ENCODE peak calls at places on chromosome 18, in ten cellular contexts. C is natural killer cell, F is GM13976, X is esophagus squamous epithelium, I is RWPE1, K is WTC11, M is GM20000, T is spleen, A is uterus, V is foreskin fibroblast. H is an unnamed sample.

GRCh38 chr18:35322486-35323258 is 21.5 kb downstream of the ZNF24 start:
- DNase-seq in C (no peak), F (no peak), X (no peak), I (no peak), K (no peak), M (no peak), T (no peak), A (no peak), V (peak), H (no peak)

GRCh38 chr18:47953471-47953931 is 23.0 kb upstream of the SMAD2 start:
- DNase-seq in C (peak), F (peak), X (peak), I (peak), K (no peak), M (no peak), T (no peak), A (no peak), V (peak), H (no peak)

GRCh38 chr18:24031916-24032315 is 17.4 kb downstream of the TTC39C start:
- DNase-seq in C (no peak), F (no peak), X (no peak), I (no peak), K (no peak), M (no peak), T (no peak), A (no peak), V (no peak), H (no peak)

GRCh38 chr18:3526421-3527354 is 76.7 kb downstream of the TGIF1 start:
- DNase-seq in C (no peak), F (peak), X (no peak), I (no peak), K (no peak), M (peak), T (no peak), A (no peak), V (peak), H (no peak)

GRCh38 chr18:34933880-34934689 is 107.1 kb upstream of the MAPRE2 start:
- DNase-seq in C (no peak), F (no peak), X (no peak), I (peak), K (no peak), M (no peak), T (no peak), A (no peak), V (peak), H (no peak)

GRCh38 chr18:54278615-54279014 is 9.3 kb downstream of the POLI start:
- DNase-seq in C (no peak), F (no peak), X (no peak), I (no peak), K (no peak), M (no peak), T (no peak), A (no peak), V (no peak), H (no peak)

GRCh38 chr18:49591775-49592174 is 29.9 kb downstream of the LIPG start:
- DNase-seq in C (no peak), F (no peak), X (no peak), I (no peak), K (no peak), M (no peak), T (no peak), A (no peak), V (no peak), H (no peak)

GRCh38 chr18:61833387-61833786 is 59.4 kb downstream of the RNF152 start:
- DNase-seq in C (no peak), F (no peak), X (no peak), I (no peak), K (no peak), M (no peak), T (no peak), A (no peak), V (peak), H (no peak)

GRCh38 chr18:30280861-30281470 is 761.6 kb downstream of the DSC3 start:
- DNase-seq in C (no peak), F (no peak), X (no peak), I (peak), K (no peak), M (no peak), T (no peak), A (no peak), V (peak), H (no peak)

GRCh38 chr18:29184654-29185053 is 1007.7 kb upstream of the CDH2 start:
- DNase-seq in C (no peak), F (no peak), X (no peak), I (no peak), K (no peak), M (no peak), T (no peak), A (no peak), V (peak), H (no peak)

GRCh38 chr18:61157451-61157850 is 175.8 kb upstream of the CDH20 start:
- DNase-seq in C (no peak), F (no peak), X (no peak), I (no peak), K (no peak), M (no peak), T (no peak), A (no peak), V (no peak), H (no peak)

GRCh38 chr18:79916546-79917350 is 34.7 kb downstream of the SLC66A2 start:
- DNase-seq in C (no peak), F (no peak), X (no peak), I (no peak), K (no peak), M (peak), T (peak), A (peak), V (no peak), H (no peak)

GRCh38 chr18:69894467-69894866 is 53.2 kb downstream of the CD226 start:
- DNase-seq in C (no peak), F (no peak), X (no peak), I (no peak), K (no peak), M (no peak), T (no peak), A (no peak), V (no peak), H (no peak)

GRCh38 chr18:7980136-7980535 is 413.0 kb downstream of the PTPRM start:
- DNase-seq in C (no peak), F (no peak), X (no peak), I (no peak), K (peak), M (no peak), T (no peak), A (no peak), V (no peak), H (no peak)
- TF ChIP-seq CTCF in C (no peak), F (no peak), X (no peak), I (no peak), K (peak), M (no peak), T (no peak), A (no peak), V (no peak), H (peak)

GRCh38 chr18:11052800-11053199 is 96.6 kb downstream of the PIEZO2 start:
- DNase-seq in C (no peak), F (no peak), X (no peak), I (no peak), K (no peak), M (no peak), T (no peak), A (no peak), V (no peak), H (no peak)

GRCh38 chr18:11051462-11051861 is 97.9 kb downstream of the PIEZO2 start:
- DNase-seq in C (no peak), F (no peak), X (no peak), I (no peak), K (no peak), M (no peak), T (no peak), A (no peak), V (no peak), H (no peak)

GRCh38 chr18:11055721-11056120 is 93.6 kb downstream of the PIEZO2 start:
- DNase-seq in C (no peak), F (no peak), X (no peak), I (no peak), K (no peak), M (no peak), T (no peak), A (no peak), V (no peak), H (no peak)

GRCh38 chr18:11050966-11051365 is 98.4 kb downstream of the PIEZO2 start:
- DNase-seq in C (no peak), F (no peak), X (no peak), I (no peak), K (no peak), M (no peak), T (no peak), A (no peak), V (no peak), H (no peak)

DNA sequence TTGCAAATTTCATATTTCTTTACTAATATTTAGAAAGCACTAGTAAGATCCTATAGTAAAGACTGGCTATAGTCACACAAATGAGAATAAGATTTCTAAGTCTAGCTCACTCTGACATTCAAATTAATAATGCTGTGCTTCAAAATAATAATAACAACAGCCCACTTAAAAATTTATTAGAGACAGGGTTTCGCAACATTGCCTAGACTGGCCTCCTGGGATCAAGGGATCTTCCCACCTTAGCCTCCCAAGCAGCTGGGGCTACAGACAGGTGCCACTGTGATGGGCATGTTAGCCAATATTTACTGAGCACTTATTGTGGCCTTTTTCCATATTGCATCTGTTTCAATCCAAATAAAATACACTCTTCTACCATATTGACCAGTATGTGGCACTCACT is 96.1 kb downstream of the PIEZO2 start:
- DNase-seq in C (no peak), F (no peak), X (no peak), I (no peak), K (no peak), M (no peak), T (no peak), A (no peak), V (no peak), H (no peak)
- TF ChIP-seq CTCF in C (no peak), F (no peak), X (no peak), I (no peak), K (no peak), M (no peak), T (no peak), A (no peak), V (no peak), H (no peak)

GRCh38 chr18:21933931-21934765 is 193.6 kb downstream of the MIB1 start:
- DNase-seq in C (no peak), F (no peak), X (no peak), I (no peak), K (peak), M (no peak), T (no peak), A (no peak), V (no peak), H (no peak)

GRCh38 chr18:21934766-21935015 is 194.1 kb downstream of the MIB1 start:
- DNase-seq in C (no peak), F (no peak), X (no peak), I (no peak), K (no peak), M (no peak), T (no peak), A (no peak), V (no peak), H (no peak)

GRCh38 chr18:21930177-21930576 is 189.6 kb downstream of the MIB1 start:
- DNase-seq in C (no peak), F (no peak), X (no peak), I (no peak), K (no peak), M (no peak), T (no peak), A (no peak), V (no peak), H (no peak)

GRCh38 chr18:21928925-21929324 is 188.3 kb downstream of the MIB1 start:
- DNase-seq in C (no peak), F (no peak), X (no peak), I (no peak), K (no peak), M (no peak), T (no peak), A (no peak), V (no peak), H (no peak)
- TF ChIP-seq CTCF in C (no peak), F (no peak), X (no peak), I (no peak), K (no peak), M (no peak), T (no peak), A (no peak), V (no peak), H (no peak)

GRCh38 chr18:67463829-67464228 is 52.7 kb downstream of the DSEL start:
- DNase-seq in C (no peak), F (no peak), X (no peak), I (no peak), K (no peak), M (no peak), T (no peak), A (no peak), V (no peak), H (no peak)
- TF ChIP-seq CTCF in C (no peak), F (peak), X (no peak), I (no peak), K (no peak), M (no peak), T (no peak), A (no peak), V (no peak), H (peak)

H was measured in progenitor cell of endocrine pancreas.